ENCODE peak calls at places on chromosomes 11 and 22, in nine cellular contexts. M is germinal center; K is non-pigmented ciliary epithelial cell; R is nucleus accumbens; Z is skeletal muscle cell; I is cardiac fibroblast; P is stimulated activated effector memory CD8-positive, alpha-beta T cell treated with anti-CD3 and anti-CD28 coated beads, Interleukin-12 subunit alpha, Interleukin-12 subunit beta, amount 100 ng/mL, for 72 hours; D is NCI-H2081; F is C1 segment of cervical spinal cord. N is an unnamed sample.
A peak's percentile ranks its signal among the peaks of the same experiment; 100 is the strongest.

GRCh38 chr22:24007253-24008021 is 2.2 kb upstream of the GSTT4 start:
- DNase-seq in M (no peak), R (no peak), Z (no peak), D (no peak), K (no peak), I (no peak), P (no peak), F (no peak), N (no peak)

GRCh38 chr11:133342453-133342852 is 189.8 kb downstream of the OPCML start:
- DNase-seq in I (no peak), Z (no peak), F (no peak), M (no peak), K (no peak), P (no peak), R (no peak), D (no peak), N (no peak)

GRCh38 chr11:19218801-19219460 is 17.1 kb upstream of the CSRP3 start:
- DNase-seq in I (no peak), D (no peak), Z (peak; percentile 21), M (no peak), P (no peak), K (no peak), F (peak; percentile 15), R (peak; percentile 16), N (no peak)

GRCh38 chr11:36311926-36312592 is 16.0 kb downstream of the PRR5L start:
- DNase-seq in Z (no peak), M (no peak), P (no peak), F (no peak), D (peak; percentile 75), K (no peak), I (no peak), R (no peak), N (peak; percentile 32)

GRCh38 chr11:46387919-46388618 is 3.5 kb downstream of the CHRM4 start:
- DNase-seq in Z (no peak), K (no peak), P (peak; percentile 54), I (no peak), D (no peak), F (no peak), R (no peak), M (no peak), N (no peak)

GRCh38 chr11:2213890-2214526 is 42.4 kb upstream of the TH start:
- DNase-seq in R (no peak), K (no peak), P (no peak), I (no peak), F (no peak), Z (no peak), D (no peak), M (no peak), N (no peak)

GRCh38 chr11:18067372-18067771 is 21.3 kb upstream of the TPH1 start:
- DNase-seq in K (no peak), M (no peak), I (no peak), D (no peak), Z (no peak), R (no peak), P (no peak), F (no peak), N (no peak)

GRCh38 chr22:37284807-37285355 is 2.6 kb downstream of the CYTH4 start:
- DNase-seq in M (peak; percentile 93), F (peak; percentile 35), P (no peak), R (peak; percentile 15), I (no peak), Z (no peak), K (no peak), D (no peak), N (no peak)

GRCh38 chr22:22692707-22693530 is 48.5 kb downstream of the GGTLC2 start:
- DNase-seq in D (peak; percentile 56), K (no peak), F (no peak), Z (no peak), R (no peak), M (peak; percentile 78), P (peak; percentile 75), I (peak; percentile 79), N (no peak)

N was measured in NCI-H1694 treated with DMSO at 0.1 percent for 48 hours.